ENCODE peak calls at places on chromosomes 13 and 19, in seven cellular contexts. N is trophoblast cell, S is IMR-90, H is mesenchymal stem cell, Y is H1, D is H9, R is neuronal stem cell. T is an unnamed sample. For H3K4me1, the result is how much of the 10 kb centered on the place peaks cover.

GRCh38 chr19:41705393-41706174 is 2.8 kb upstream of the CEACAM5 start:
- DNase-seq in Y (no peak), N (peak), H (no peak), D (peak), R (peak), S (no peak), T (peak)

GRCh38 chr19:4233282-4233853 is 4.0 kb downstream of the EBI3 start:
- DNase-seq in N (peak), H (peak), R (no peak), S (peak), Y (peak), D (peak), T (peak)

GRCh38 chr13:101514695-101515275 is 62.3 kb downstream of the ITGBL1 start:
- DNase-seq in Y (no peak), D (no peak), N (peak), R (peak), H (peak), S (peak), T (peak)

GRCh38 chr19:18701250-18701608 is 17.7 kb downstream of the CRTC1 start:
- DNase-seq in D (no peak), H (no peak), N (no peak), Y (no peak), S (no peak), R (no peak), T (no peak)

GRCh38 chr19:7542556-7543348 is 7.2 kb downstream of the PNPLA6 start:
- DNase-seq in R (no peak), S (no peak), D (no peak), Y (no peak), N (no peak), H (no peak), T (no peak)

GRCh38 chr13:48210178-48210577 is 22.8 kb upstream of the ITM2B start:
- DNase-seq in S (peak), R (no peak), Y (no peak), H (peak), D (no peak), N (peak), T (no peak)

GRCh38 chr19:55353803-55354697 is 469 bp downstream of the COX6B2 start:
- DNase-seq in S (peak), R (no peak), D (peak), Y (peak), N (peak), H (peak), T (peak)

GRCh38 chr19:9966448-9966847 is 30.1 kb upstream of the OLFM2 start:
- DNase-seq in R (no peak), H (no peak), N (no peak), D (peak), S (no peak), Y (peak), T (peak)

GRCh38 chr19:48715681-48716171 is 3.8 kb downstream of the MAMSTR start:
- DNase-seq in R (no peak), S (no peak), H (no peak), Y (no peak), D (peak), N (no peak), T (no peak)

GRCh38 chr13:85536706-85537105 is 262.5 kb downstream of the SLITRK6 start:
- DNase-seq in S (peak), R (no peak), D (no peak), H (no peak), N (no peak), Y (no peak), T (no peak)

GRCh38 chr13:31223640-31224039 is 23.9 kb downstream of the B3GLCT start:
- DNase-seq in D (no peak), S (no peak), H (no peak), R (no peak), N (no peak), Y (no peak), T (no peak)

GRCh38 chr19:4619668-4620294 is 19.5 kb upstream of the TNFAIP8L1 start:
- DNase-seq in R (no peak), S (no peak), N (no peak), D (no peak), H (no peak), Y (no peak), T (no peak)

GRCh38 chr19:12884926-12885748 is 1.9 kb downstream of the KLF1 start:
- DNase-seq in Y (peak), R (peak), H (peak), N (peak), D (peak), S (peak), T (peak)

GRCh38 chr19:50778906-50779430 is 8.7 kb downstream of the GPR32 start:
- DNase-seq in N (peak), Y (no peak), D (no peak), R (no peak), H (no peak), S (no peak), T (no peak)

GRCh38 chr13:68927387-68928026 is 1180.1 kb upstream of the ATXN8OS start:
- DNase-seq in N (peak), Y (no peak), H (peak), R (peak), S (no peak), D (peak), T (peak)

GRCh38 chr13:90950134-90950533 is 397.4 kb upstream of the MIR17HG start:
- DNase-seq in H (no peak), D (no peak), Y (no peak), S (no peak), R (no peak), N (no peak), T (no peak)

GRCh38 chr13:60410299-60410698 is 13.3 kb downstream of the TDRD3 start:
- DNase-seq in D (no peak), S (no peak), H (no peak), Y (no peak), R (no peak), N (no peak), T (no peak)

GRCh38 chr13:21031594-21031993 is 29.8 kb downstream of the LATS2 start:
- DNase-seq in H (no peak), R (no peak), Y (no peak), S (no peak), N (no peak), D (no peak), T (no peak)

GRCh38 chr13:85241045-85241444 is 558.2 kb downstream of the SLITRK6 start:
- DNase-seq in N (no peak), D (no peak), Y (no peak), H (peak), R (no peak), S (peak), T (no peak)

GRCh38 chr19:1465191-1466016 is 13.6 kb downstream of the C19orf25 start:
- DNase-seq in D (peak), Y (peak), H (peak), N (peak), R (no peak), S (peak), T (peak)

DNA sequence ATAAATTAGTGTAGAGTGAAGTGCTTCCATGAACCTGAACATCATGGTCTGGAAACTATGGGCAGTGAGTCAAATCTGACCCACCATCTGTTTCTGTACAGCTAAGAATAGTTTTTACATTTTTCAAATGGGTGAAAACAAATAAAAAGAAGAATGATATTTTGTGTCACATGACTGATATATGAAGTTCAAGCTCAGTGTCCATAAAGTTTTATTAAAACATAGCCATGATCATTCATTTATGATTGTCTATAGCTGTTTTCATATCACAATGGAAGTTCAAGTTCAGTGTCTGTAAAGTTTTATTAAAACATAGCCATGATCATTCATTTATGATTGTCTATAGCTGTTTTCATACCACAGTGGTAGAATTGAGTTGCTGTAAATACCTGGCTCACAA is 42.7 kb downstream of the ZNF333 start:
- DNase-seq in S (no peak), R (no peak), N (no peak), Y (no peak), H (no peak), D (no peak), T (no peak)
- H3K4me1 ChIP-seq in S (under half), R (under half), N (under half), Y (under half), H (under half), D (under half), T (under half)

DNA sequence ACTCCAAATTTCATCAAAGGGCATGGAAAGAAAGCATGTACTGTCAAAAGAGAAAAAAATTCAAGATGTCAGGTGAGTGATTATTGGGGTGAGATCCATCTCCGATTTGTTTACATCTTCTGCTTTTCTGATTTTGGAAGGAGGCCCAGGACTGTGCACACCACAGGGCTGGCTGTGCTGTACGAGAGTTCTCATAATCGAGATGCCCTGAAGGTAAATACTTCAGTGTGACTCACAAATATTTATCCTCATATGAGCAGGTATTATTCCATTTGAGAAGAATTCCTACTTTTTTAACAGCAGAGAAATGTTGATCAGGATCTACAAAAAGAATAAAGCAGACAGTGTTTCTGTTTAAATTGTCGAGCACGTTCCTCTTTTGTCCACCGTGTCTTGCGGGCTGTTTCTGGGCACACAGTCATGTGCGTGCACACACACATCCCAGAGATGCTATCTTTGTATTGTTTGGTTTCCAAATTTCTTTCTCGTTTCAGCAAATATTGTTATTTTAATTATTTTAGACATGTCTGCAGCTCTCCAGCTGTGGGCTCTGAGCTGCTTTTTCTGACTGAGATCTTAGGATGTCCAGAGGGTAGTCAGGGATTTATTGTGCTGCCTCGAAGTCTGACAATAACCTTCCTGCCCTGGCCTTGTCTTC is 103.8 kb downstream of the KL start:
- DNase-seq in R (no peak), N (peak), S (peak), D (no peak), H (no peak), Y (no peak), T (no peak)
- H3K4ac ChIP-seq in R (no peak), N (no peak), S (peak), D (no peak), H (no peak), Y (no peak), T (peak)

DNA sequence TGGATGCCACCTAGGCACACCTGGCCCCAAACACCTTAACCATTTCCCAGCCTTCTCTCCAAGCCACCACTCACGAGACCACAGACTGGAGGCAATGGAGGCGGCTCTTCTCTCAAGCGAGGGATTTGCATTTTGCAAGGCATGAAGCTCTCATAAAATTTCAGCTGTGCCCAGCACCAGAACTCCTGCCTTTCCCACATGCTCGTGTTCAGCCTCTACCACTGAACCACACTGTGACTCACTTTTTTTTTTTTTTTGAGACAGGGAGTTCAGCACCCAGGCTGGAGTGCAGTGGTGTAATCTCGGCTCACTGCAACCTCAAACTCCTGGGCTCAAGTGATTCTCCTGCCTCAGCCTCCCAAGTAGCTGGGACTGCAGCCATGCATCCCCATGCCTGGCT is 10.6 kb downstream of the NANOS3 start:
- DNase-seq in N (no peak), R (no peak), Y (no peak), D (no peak), S (peak), H (peak), T (no peak)
- H3K4me1 ChIP-seq in N (under half), R (under half), Y (under half), D (under half), S (under half), H (under half), T (under half)

GRCh38 chr13:110636701-110637201 is 21.4 kb downstream of the NAXD start:
- DNase-seq in R (no peak), H (no peak), Y (no peak), N (no peak), D (no peak), S (no peak), T (no peak)
- H3K4ac ChIP-seq in R (no peak), H (no peak), Y (no peak), N (no peak), D (no peak), S (no peak), T (no peak)

GRCh38 chr19:39164289-39164688 is 32.5 kb upstream of the NCCRP1 start:
- DNase-seq in D (no peak), H (no peak), R (no peak), Y (no peak), N (no peak), S (no peak), T (no peak)
- H3K4me1 ChIP-seq in D (under half), H (under half), R (under half), Y (under half), N (under half), S (under half), T (under half)

DNA sequence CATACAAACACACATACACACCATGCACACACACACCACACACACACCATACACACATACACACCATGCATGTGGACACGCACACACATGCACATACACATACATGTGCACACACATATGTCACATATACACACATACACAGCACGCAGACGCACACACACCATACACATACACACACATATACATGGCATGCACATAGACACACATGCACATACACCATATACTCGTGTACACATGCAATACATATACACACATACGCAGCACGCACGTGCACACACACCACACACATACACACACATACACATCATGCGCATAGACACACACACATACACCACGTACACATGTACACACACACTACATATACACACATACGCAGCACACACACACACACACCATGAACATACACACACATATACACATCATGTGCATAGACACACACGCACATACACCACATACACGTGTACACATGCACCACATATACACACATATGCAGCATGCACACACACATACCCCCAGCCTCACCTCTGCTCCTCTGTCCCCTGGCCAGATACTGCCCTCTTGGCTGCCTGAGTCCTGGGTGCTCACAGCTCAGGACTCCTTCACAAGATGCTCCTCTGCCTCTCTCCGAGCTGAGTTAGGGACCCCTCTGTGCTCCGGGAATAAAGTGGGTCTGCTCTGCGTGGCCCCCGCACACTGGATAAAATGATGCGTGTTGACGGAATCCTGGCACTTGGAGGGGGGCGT is 70.9 kb upstream of the ARHGEF7 start:
- DNase-seq in R (no peak), D (no peak), H (no peak), Y (no peak), S (no peak), N (no peak), T (no peak)
- H3K4ac ChIP-seq in R (no peak), D (no peak), H (no peak), Y (peak), S (no peak), N (no peak), T (no peak)

T was measured in mesendoderm.